ENCODE peak calls at places on chromosome 17, in nine cellular contexts. T is effector memory CD4-positive, alpha-beta T cell; K is A673; Q is AG04450; P is left ventricle myocardium inferior; W is pancreas; I is thoracic aorta; R is hepatocyte; V is A549. B is an unnamed sample.

GRCh38 chr17:4881761-4882555 is 17.4 kb upstream of the C17orf107 start:
- DNase-seq in T (peak), K (peak), Q (no peak), P (peak), W (peak), I (no peak), R (peak), V (peak), B (no peak)

GRCh38 chr17:7929158-7930029 is at the start of gene KCNAB3:
- DNase-seq in T (peak), K (peak), Q (no peak), P (peak), W (no peak), I (no peak), R (peak), V (peak), B (peak)

GRCh38 chr17:77394540-77395295 is 253.9 kb downstream of the SEC14L1 start:
- DNase-seq in T (no peak), K (no peak), Q (no peak), P (no peak), W (peak), I (no peak), R (peak), V (no peak), B (no peak)

GRCh38 chr17:60147553-60148241 is 2.1 kb upstream of the CA4 start:
- DNase-seq in T (no peak), K (no peak), Q (no peak), P (no peak), W (no peak), I (no peak), R (no peak), V (no peak), B (no peak)

GRCh38 chr17:72996791-72997190 is 95.7 kb downstream of the SLC39A11 start:
- DNase-seq in T (no peak), K (no peak), Q (no peak), P (no peak), W (no peak), I (no peak), R (no peak), V (no peak), B (no peak)

GRCh38 chr17:35716897-35717839 is 14.3 kb upstream of the RASL10B start:
- DNase-seq in T (no peak), K (no peak), Q (no peak), P (no peak), W (no peak), I (no peak), R (no peak), V (no peak), B (no peak)

GRCh38 chr17:15265131-15265530 is at the start of gene PMP22:
- DNase-seq in T (no peak), K (no peak), Q (no peak), P (peak), W (no peak), I (no peak), R (no peak), V (no peak), B (no peak)

GRCh38 chr17:8629371-8630226 is 926 bp downstream of the MYH10 start:
- DNase-seq in T (no peak), K (peak), Q (no peak), P (peak), W (peak), I (no peak), R (peak), V (peak), B (no peak)

GRCh38 chr17:49361129-49361901 is 735 bp downstream of the ZNF652 start:
- DNase-seq in T (peak), K (peak), Q (no peak), P (peak), W (peak), I (no peak), R (peak), V (peak), B (no peak)

GRCh38 chr17:57988301-57989010 is 402 bp upstream of the VEZF1 start:
- DNase-seq in T (no peak), K (peak), Q (no peak), P (peak), W (no peak), I (no peak), R (peak), V (peak), B (no peak)

GRCh38 chr17:55410722-55411462 is 10.7 kb downstream of the MMD start:
- DNase-seq in T (no peak), K (no peak), Q (no peak), P (no peak), W (no peak), I (no peak), R (no peak), V (no peak), B (no peak)

GRCh38 chr17:77036841-77037381 is 103.9 kb upstream of the SEC14L1 start:
- DNase-seq in T (no peak), K (no peak), Q (no peak), P (peak), W (no peak), I (no peak), R (no peak), V (no peak), B (no peak)

GRCh38 chr17:73494955-73495349 is 149.3 kb downstream of the SDK2 start:
- DNase-seq in T (no peak), K (no peak), Q (no peak), P (no peak), W (no peak), I (no peak), R (no peak), V (no peak), B (no peak)

GRCh38 chr17:32345953-32346600 is 3.9 kb upstream of the ZNF207 start:
- DNase-seq in T (no peak), K (no peak), Q (no peak), P (no peak), W (no peak), I (no peak), R (no peak), V (no peak), B (no peak)

GRCh38 chr17:70582777-70583176 is 413.4 kb downstream of the KCNJ2 start:
- DNase-seq in T (no peak), K (no peak), Q (no peak), P (no peak), W (no peak), I (no peak), R (no peak), V (no peak), B (no peak)

GRCh38 chr17:28908640-28909098 is 5.8 kb upstream of the DHRS13 start:
- DNase-seq in T (no peak), K (no peak), Q (peak), P (no peak), W (no peak), I (no peak), R (peak), V (no peak), B (peak)

GRCh38 chr17:9729034-9729650 is 62.2 kb downstream of the DHRS7C start:
- DNase-seq in T (no peak), K (peak), Q (no peak), P (no peak), W (no peak), I (no peak), R (peak), V (peak), B (peak)

GRCh38 chr17:82078433-82078832 is 12.8 kb upstream of the DUS1L start:
- DNase-seq in T (no peak), K (no peak), Q (no peak), P (no peak), W (no peak), I (no peak), R (no peak), V (no peak), B (no peak)

GRCh38 chr17:74430706-74431567 is 951 bp upstream of the GPRC5C start:
- DNase-seq in T (no peak), K (no peak), Q (no peak), P (peak), W (peak), I (peak), R (peak), V (peak), B (no peak)

GRCh38 chr17:53628011-53628410 is 194.7 kb upstream of the KIF2B start:
- DNase-seq in T (no peak), K (peak), Q (no peak), P (no peak), W (no peak), I (no peak), R (no peak), V (no peak), B (no peak)

GRCh38 chr17:78133971-78134898 is 3.7 kb downstream of the TMC8 start:
- DNase-seq in T (peak), K (peak), Q (no peak), P (no peak), W (peak), I (no peak), R (peak), V (peak), B (no peak)

GRCh38 chr17:67520282-67520906 is 143.3 kb downstream of the PITPNC1 start:
- DNase-seq in T (no peak), K (no peak), Q (no peak), P (no peak), W (no peak), I (no peak), R (no peak), V (no peak), B (no peak)

GRCh38 chr17:2693561-2694380 is 17.8 kb downstream of the CLUH start:
- DNase-seq in T (no peak), K (no peak), Q (no peak), P (no peak), W (peak), I (no peak), R (no peak), V (no peak), B (no peak)

GRCh38 chr17:7859028-7859427 is 1.2 kb downstream of the CYB5D1 start:
- DNase-seq in T (no peak), K (no peak), Q (no peak), P (no peak), W (no peak), I (no peak), R (no peak), V (no peak), B (no peak)

GRCh38 chr17:75799402-75799801 is 14.8 kb downstream of the UNK start:
- DNase-seq in T (no peak), K (no peak), Q (no peak), P (no peak), W (peak), I (no peak), R (no peak), V (no peak), B (no peak)

GRCh38 chr17:75011788-75012319 is 616 bp upstream of the MRPL58 start:
- DNase-seq in T (no peak), K (peak), Q (no peak), P (peak), W (no peak), I (no peak), R (peak), V (no peak), B (peak)

GRCh38 chr17:72332367-72332766 is 211.5 kb downstream of the SOX9 start:
- DNase-seq in T (no peak), K (no peak), Q (no peak), P (no peak), W (peak), I (no peak), R (no peak), V (no peak), B (no peak)

GRCh38 chr17:34318474-34318873 is 761 bp upstream of the CCL8 start:
- DNase-seq in T (no peak), K (peak), Q (no peak), P (no peak), W (no peak), I (no peak), R (no peak), V (peak), B (no peak)

GRCh38 chr17:79864147-79864546 is 24.9 kb upstream of the CBX4 start:
- DNase-seq in T (no peak), K (no peak), Q (no peak), P (no peak), W (no peak), I (no peak), R (no peak), V (no peak), B (no peak)

GRCh38 chr17:36777118-36777517 is 160.2 kb upstream of the LHX1 start:
- DNase-seq in T (no peak), K (no peak), Q (no peak), P (no peak), W (no peak), I (no peak), R (peak), V (no peak), B (peak)

GRCh38 chr17:21125862-21126261 is 902 bp upstream of the DHRS7B start:
- DNase-seq in T (peak), K (peak), Q (no peak), P (no peak), W (no peak), I (no peak), R (no peak), V (no peak), B (no peak)

GRCh38 chr17:67559381-67559966 is 158.3 kb upstream of the NOL11 start:
- DNase-seq in T (no peak), K (no peak), Q (no peak), P (no peak), W (no peak), I (no peak), R (no peak), V (no peak), B (no peak)

GRCh38 chr17:17913695-17914332 is 58.4 kb downstream of the TOM1L2 start:
- DNase-seq in T (no peak), K (peak), Q (peak), P (peak), W (no peak), I (peak), R (peak), V (peak), B (peak)

GRCh38 chr17:82592751-82593589 is 55.3 kb downstream of the WDR45B start:
- DNase-seq in T (peak), K (peak), Q (peak), P (peak), W (no peak), I (no peak), R (peak), V (peak), B (peak)

GRCh38 chr17:59503489-59503888 is 61.9 kb upstream of the DHX40 start:
- DNase-seq in T (no peak), K (no peak), Q (no peak), P (no peak), W (no peak), I (no peak), R (no peak), V (no peak), B (no peak)

GRCh38 chr17:47638903-47639302 is 10.8 kb upstream of the KPNB1 start:
- DNase-seq in T (no peak), K (no peak), Q (no peak), P (no peak), W (no peak), I (no peak), R (no peak), V (no peak), B (no peak)

GRCh38 chr17:10072556-10072955 is 125.8 kb downstream of the GAS7 start:
- DNase-seq in T (no peak), K (no peak), Q (no peak), P (no peak), W (no peak), I (no peak), R (no peak), V (no peak), B (no peak)

DNA sequence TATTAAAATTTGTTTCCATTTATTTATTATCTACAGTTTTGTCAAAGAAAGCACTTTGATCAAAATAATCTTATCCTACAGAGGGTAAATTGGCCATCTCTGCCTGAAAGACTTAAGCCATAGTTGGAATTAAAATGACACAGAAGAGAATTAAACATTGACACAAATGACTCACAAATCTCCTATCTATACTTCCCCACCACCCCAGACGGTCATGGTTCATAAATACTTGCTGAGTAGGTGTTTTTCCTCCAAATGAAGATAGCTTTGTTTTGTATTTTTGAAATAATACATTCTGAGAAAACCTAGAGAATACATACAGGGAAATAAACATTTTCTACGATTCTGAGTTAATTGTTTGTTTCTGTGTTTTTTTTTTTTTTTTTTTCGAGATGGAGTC is 142.8 kb downstream of the MAP2K6 start:
- DNase-seq in T (no peak), K (no peak), Q (no peak), P (no peak), W (no peak), I (no peak), R (no peak), V (no peak), B (no peak)
- H3K4me3 ChIP-seq in T (no peak), K (no peak), Q (no peak), P (no peak), W (no peak), I (no peak), R (no peak), V (no peak), B (no peak)

GRCh38 chr17:795276-795675 is 13.1 kb downstream of the MRM3 start:
- DNase-seq in T (no peak), K (no peak), Q (no peak), P (no peak), W (no peak), I (no peak), R (no peak), V (no peak), B (no peak)

GRCh38 chr17:796609-797008 is 14.5 kb downstream of the MRM3 start:
- DNase-seq in T (no peak), K (no peak), Q (no peak), P (no peak), W (no peak), I (no peak), R (no peak), V (no peak), B (no peak)

GRCh38 chr17:797236-797635 is 15.1 kb downstream of the MRM3 start:
- DNase-seq in T (no peak), K (no peak), Q (no peak), P (no peak), W (no peak), I (no peak), R (no peak), V (no peak), B (no peak)

GRCh38 chr17:795721-796120 is 13.6 kb downstream of the MRM3 start:
- DNase-seq in T (no peak), K (no peak), Q (no peak), P (no peak), W (no peak), I (no peak), R (no peak), V (no peak), B (no peak)

GRCh38 chr17:794876-795275 is 12.7 kb downstream of the MRM3 start:
- DNase-seq in T (peak), K (peak), Q (peak), P (peak), W (peak), I (peak), R (peak), V (peak), B (no peak)
- H3K4me3 ChIP-seq in T (no peak), K (no peak), Q (no peak), P (peak), W (no peak), I (peak), R (no peak), V (no peak), B (no peak)

DNA sequence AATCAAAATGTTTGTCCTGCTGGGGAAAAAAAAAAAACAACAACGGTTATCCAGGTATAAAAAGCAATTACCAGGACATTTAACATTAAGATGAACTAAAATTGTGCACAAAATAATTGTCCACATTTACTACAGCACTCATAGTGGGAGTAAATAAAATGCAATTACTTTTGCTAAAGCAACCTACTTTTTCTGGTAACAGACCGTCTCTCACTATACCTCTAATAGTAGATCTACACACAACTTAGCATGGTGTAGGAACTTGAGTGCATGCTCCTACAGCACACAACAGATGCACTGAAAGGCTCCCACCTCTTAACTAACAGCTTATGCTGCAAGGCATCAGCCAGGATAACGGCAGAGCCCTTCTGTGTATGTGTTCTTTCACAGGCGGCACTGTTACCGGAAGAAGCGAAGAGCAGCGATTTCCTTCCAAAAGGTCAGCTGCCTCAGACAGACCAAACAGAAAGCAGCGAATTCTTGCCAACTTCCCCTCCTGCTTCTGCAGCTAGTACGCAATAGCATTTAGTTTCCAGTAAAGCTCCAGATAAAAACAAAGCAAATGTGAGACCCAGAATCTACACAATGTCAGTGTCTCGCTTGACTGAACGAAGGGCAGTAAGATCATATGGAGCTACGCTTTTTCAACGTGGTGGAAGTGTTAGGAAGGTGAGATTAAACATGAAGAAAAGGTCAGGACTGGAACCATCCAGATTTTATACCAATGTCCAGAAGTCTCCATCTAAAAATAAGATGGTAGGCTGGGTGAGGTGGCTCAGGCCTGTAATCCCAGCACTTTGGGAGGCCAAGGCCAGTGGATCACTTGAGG is 27.6 kb downstream of the STAT5B start:
- DNase-seq in T (peak), K (no peak), Q (peak), P (peak), W (no peak), I (peak), R (peak), V (no peak), B (peak)
- H3K4me3 ChIP-seq in T (peak), K (no peak), Q (peak), P (peak), W (no peak), I (peak), R (no peak), V (no peak), B (no peak)

GRCh38 chr17:42408076-42408475 is 15.0 kb downstream of the CAVIN1 start:
- DNase-seq in T (no peak), K (peak), Q (no peak), P (peak), W (no peak), I (no peak), R (no peak), V (no peak), B (no peak)
- H3K4me3 ChIP-seq in T (no peak), K (no peak), Q (no peak), P (peak), W (no peak), I (peak), R (no peak), V (no peak), B (no peak)

DNA sequence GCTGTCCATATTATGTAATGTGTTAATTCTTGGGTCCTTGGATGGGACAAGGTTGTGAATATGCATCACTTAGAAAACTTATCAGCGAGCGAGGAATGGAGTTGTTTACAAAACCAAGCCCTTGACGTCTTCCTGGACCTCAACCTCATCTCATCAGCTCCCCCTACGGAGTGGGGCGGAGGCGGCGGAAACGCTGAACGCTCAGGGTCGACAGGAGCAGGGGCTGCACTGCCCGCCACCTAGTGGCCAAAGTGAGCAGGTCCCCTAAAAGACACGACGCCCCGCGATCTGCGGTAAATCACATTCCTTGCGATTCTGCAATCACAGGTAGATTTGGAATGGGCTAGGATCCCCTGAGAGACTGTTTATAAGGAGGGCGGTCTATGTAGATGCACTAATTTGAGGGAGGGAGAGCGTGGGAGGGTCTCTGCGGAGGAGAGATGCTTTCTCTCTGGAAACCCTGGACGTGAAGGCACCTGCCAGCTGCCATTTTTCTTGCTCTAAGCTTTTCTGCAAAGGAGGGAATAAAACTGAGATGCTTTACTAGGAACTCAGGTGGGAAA is 5.4 kb upstream of the ICAM2 start:
- DNase-seq in T (peak), K (peak), Q (peak), P (peak), W (peak), I (peak), R (peak), V (peak), B (no peak)
- H3K4me3 ChIP-seq in T (peak), K (peak), Q (no peak), P (peak), W (no peak), I (peak), R (no peak), V (peak), B (no peak)

DNA sequence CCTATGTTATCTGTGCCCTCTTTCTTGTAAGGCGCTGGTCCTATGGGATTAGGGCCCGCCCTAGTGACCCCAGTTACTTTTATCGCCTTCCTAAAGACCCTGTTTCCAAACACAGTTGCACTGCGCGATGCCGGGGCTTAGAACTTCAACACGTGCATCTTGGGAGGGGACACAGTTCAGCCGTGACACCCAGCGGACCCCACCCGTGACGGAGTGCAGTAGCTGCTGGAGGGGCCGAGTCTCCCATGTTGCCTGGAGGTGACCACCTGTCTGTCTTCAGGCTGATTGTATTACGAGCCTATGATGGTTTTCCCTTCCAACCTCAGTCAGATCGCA is 9.4 kb downstream of the BAIAP2 start:
- DNase-seq in T (no peak), K (no peak), Q (no peak), P (no peak), W (no peak), I (no peak), R (no peak), V (no peak), B (no peak)
- H3K4me3 ChIP-seq in T (no peak), K (no peak), Q (no peak), P (peak), W (no peak), I (peak), R (no peak), V (no peak), B (no peak)

GRCh38 chr17:45225051-45225700 is 3.5 kb downstream of the FMNL1 start:
- DNase-seq in T (no peak), K (no peak), Q (no peak), P (no peak), W (no peak), I (no peak), R (no peak), V (no peak), B (no peak)
- H3K4me3 ChIP-seq in T (peak), K (no peak), Q (no peak), P (peak), W (no peak), I (peak), R (no peak), V (no peak), B (no peak)